ENCODE peak calls at places on chromosome 15, in eight cellular contexts. One of them, this sample, is unnamed.

GRCh38 chr15:77706482-77707244 is 74.0 kb upstream of the LINGO1 start:
- DNase-seq in adrenal gland: no peak
- DNase-seq in right cardiac atrium: no peak
- DNase-seq in CD8-positive, alpha-beta T cell: no peak
- DNase-seq in tibial nerve: no peak
- DNase-seq in RWPE1: no peak
- DNase-seq in pancreas: no peak
- DNase-seq in brain microvascular endothelial cell: no peak
- DNase-seq in this sample: no peak

GRCh38 chr15:59295742-59296090 is 77.0 kb downstream of the MYO1E start:
- DNase-seq in adrenal gland: no peak
- DNase-seq in right cardiac atrium: no peak
- DNase-seq in CD8-positive, alpha-beta T cell: no peak
- DNase-seq in tibial nerve: no peak
- DNase-seq in RWPE1: no peak
- DNase-seq in pancreas: no peak
- DNase-seq in brain microvascular endothelial cell: no peak
- DNase-seq in this sample: no peak

GRCh38 chr15:80662756-80663553 is 32.2 kb upstream of the ABHD17C start:
- DNase-seq in tibial nerve: no peak
- DNase-seq in adrenal gland: no peak
- DNase-seq in RWPE1: peak
- DNase-seq in brain microvascular endothelial cell: no peak
- DNase-seq in right cardiac atrium: no peak
- DNase-seq in CD8-positive, alpha-beta T cell: no peak
- DNase-seq in pancreas: no peak
- DNase-seq in this sample: no peak

GRCh38 chr15:54374184-54374947 is 396.1 kb downstream of the UNC13C start:
- DNase-seq in CD8-positive, alpha-beta T cell: no peak
- DNase-seq in adrenal gland: no peak
- DNase-seq in brain microvascular endothelial cell: no peak
- DNase-seq in pancreas: no peak
- DNase-seq in tibial nerve: no peak
- DNase-seq in RWPE1: no peak
- DNase-seq in right cardiac atrium: no peak
- DNase-seq in this sample: peak

GRCh38 chr15:67109141-67110034 is 44.0 kb downstream of the SMAD3 start:
- DNase-seq in right cardiac atrium: peak
- DNase-seq in pancreas: peak
- DNase-seq in CD8-positive, alpha-beta T cell: no peak
- DNase-seq in RWPE1: no peak
- DNase-seq in adrenal gland: peak
- DNase-seq in tibial nerve: peak
- DNase-seq in brain microvascular endothelial cell: peak
- DNase-seq in this sample: no peak

GRCh38 chr15:78146437-78147154 is 2.6 kb upstream of the IDH3A start:
- DNase-seq in brain microvascular endothelial cell: no peak
- DNase-seq in tibial nerve: no peak
- DNase-seq in CD8-positive, alpha-beta T cell: no peak
- DNase-seq in adrenal gland: peak
- DNase-seq in right cardiac atrium: no peak
- DNase-seq in RWPE1: no peak
- DNase-seq in pancreas: peak
- DNase-seq in this sample: no peak

GRCh38 chr15:59998256-59999063 is 5.7 kb upstream of the FOXB1 start:
- DNase-seq in right cardiac atrium: no peak
- DNase-seq in pancreas: no peak
- DNase-seq in RWPE1: no peak
- DNase-seq in adrenal gland: no peak
- DNase-seq in CD8-positive, alpha-beta T cell: no peak
- DNase-seq in tibial nerve: no peak
- DNase-seq in brain microvascular endothelial cell: no peak
- DNase-seq in this sample: no peak

GRCh38 chr15:49196856-49197255 is 26.8 kb downstream of the GALK2 start:
- DNase-seq in brain microvascular endothelial cell: no peak
- DNase-seq in CD8-positive, alpha-beta T cell: no peak
- DNase-seq in adrenal gland: no peak
- DNase-seq in tibial nerve: no peak
- DNase-seq in RWPE1: no peak
- DNase-seq in pancreas: no peak
- DNase-seq in right cardiac atrium: no peak
- DNase-seq in this sample: no peak

GRCh38 chr15:77507911-77508310 is 87.2 kb downstream of the HMG20A start:
- DNase-seq in brain microvascular endothelial cell: no peak
- DNase-seq in tibial nerve: peak
- DNase-seq in pancreas: peak
- DNase-seq in right cardiac atrium: peak
- DNase-seq in adrenal gland: peak
- DNase-seq in RWPE1: no peak
- DNase-seq in CD8-positive, alpha-beta T cell: no peak
- DNase-seq in this sample: peak

GRCh38 chr15:63497642-63498100 is 6.7 kb upstream of the USP3 start:
- DNase-seq in tibial nerve: no peak
- DNase-seq in RWPE1: no peak
- DNase-seq in brain microvascular endothelial cell: no peak
- DNase-seq in CD8-positive, alpha-beta T cell: peak
- DNase-seq in right cardiac atrium: no peak
- DNase-seq in pancreas: no peak
- DNase-seq in adrenal gland: peak
- DNase-seq in this sample: no peak

GRCh38 chr15:71079208-71080044 is 35.8 kb upstream of the THSD4 start:
- DNase-seq in brain microvascular endothelial cell: peak
- DNase-seq in right cardiac atrium: peak
- DNase-seq in pancreas: peak
- DNase-seq in RWPE1: peak
- DNase-seq in adrenal gland: no peak
- DNase-seq in tibial nerve: no peak
- DNase-seq in CD8-positive, alpha-beta T cell: no peak
- DNase-seq in this sample: no peak

GRCh38 chr15:57652481-57652880 is 54.0 kb upstream of the POLR2M start:
- DNase-seq in tibial nerve: no peak
- DNase-seq in pancreas: no peak
- DNase-seq in CD8-positive, alpha-beta T cell: no peak
- DNase-seq in right cardiac atrium: no peak
- DNase-seq in adrenal gland: no peak
- DNase-seq in RWPE1: no peak
- DNase-seq in brain microvascular endothelial cell: no peak
- DNase-seq in this sample: no peak

GRCh38 chr15:89593018-89593417 is 17.7 kb downstream of the TICRR start:
- DNase-seq in RWPE1: no peak
- DNase-seq in adrenal gland: no peak
- DNase-seq in brain microvascular endothelial cell: no peak
- DNase-seq in right cardiac atrium: no peak
- DNase-seq in tibial nerve: no peak
- DNase-seq in CD8-positive, alpha-beta T cell: no peak
- DNase-seq in pancreas: no peak
- DNase-seq in this sample: no peak

GRCh38 chr15:40093224-40093842 is 15.3 kb downstream of the BMF start:
- DNase-seq in pancreas: no peak
- DNase-seq in adrenal gland: no peak
- DNase-seq in brain microvascular endothelial cell: no peak
- DNase-seq in right cardiac atrium: no peak
- DNase-seq in CD8-positive, alpha-beta T cell: no peak
- DNase-seq in tibial nerve: no peak
- DNase-seq in RWPE1: no peak
- DNase-seq in this sample: no peak

GRCh38 chr15:40095381-40096093 is 13.1 kb downstream of the BMF start:
- DNase-seq in pancreas: no peak
- DNase-seq in brain microvascular endothelial cell: no peak
- DNase-seq in tibial nerve: no peak
- DNase-seq in adrenal gland: no peak
- DNase-seq in CD8-positive, alpha-beta T cell: no peak
- DNase-seq in RWPE1: no peak
- DNase-seq in right cardiac atrium: no peak
- DNase-seq in this sample: no peak

GRCh38 chr15:40096094-40096876 is 12.4 kb downstream of the BMF start:
- DNase-seq in CD8-positive, alpha-beta T cell: no peak
- DNase-seq in RWPE1: no peak
- DNase-seq in brain microvascular endothelial cell: no peak
- DNase-seq in pancreas: no peak
- DNase-seq in adrenal gland: no peak
- DNase-seq in tibial nerve: no peak
- DNase-seq in right cardiac atrium: no peak
- DNase-seq in this sample: no peak

GRCh38 chr15:40092416-40093223 is 16.1 kb downstream of the BMF start:
- DNase-seq in RWPE1: no peak
- DNase-seq in right cardiac atrium: peak
- DNase-seq in tibial nerve: no peak
- DNase-seq in pancreas: peak
- DNase-seq in CD8-positive, alpha-beta T cell: no peak
- DNase-seq in brain microvascular endothelial cell: no peak
- DNase-seq in adrenal gland: peak
- DNase-seq in this sample: no peak

GRCh38 chr15:40094156-40094555 is 14.5 kb downstream of the BMF start:
- DNase-seq in CD8-positive, alpha-beta T cell: no peak
- DNase-seq in brain microvascular endothelial cell: no peak
- DNase-seq in right cardiac atrium: no peak
- DNase-seq in RWPE1: no peak
- DNase-seq in adrenal gland: no peak
- DNase-seq in tibial nerve: no peak
- DNase-seq in pancreas: no peak
- DNase-seq in this sample: no peak
- H3K27ac ChIP-seq in CD8-positive, alpha-beta T cell: no peak
- H3K27ac ChIP-seq in brain microvascular endothelial cell: no peak
- H3K27ac ChIP-seq in right cardiac atrium: no peak
- H3K27ac ChIP-seq in RWPE1: no peak
- H3K27ac ChIP-seq in adrenal gland: no peak
- H3K27ac ChIP-seq in tibial nerve: no peak
- H3K27ac ChIP-seq in pancreas: no peak
- H3K27ac ChIP-seq in this sample: no peak

GRCh38 chr15:68817304-68818087 is 3.2 kb downstream of the ANP32A start:
- DNase-seq in brain microvascular endothelial cell: peak
- DNase-seq in adrenal gland: peak
- DNase-seq in RWPE1: peak
- DNase-seq in tibial nerve: peak
- DNase-seq in pancreas: peak
- DNase-seq in CD8-positive, alpha-beta T cell: peak
- DNase-seq in right cardiac atrium: peak
- DNase-seq in this sample: peak

GRCh38 chr15:68816795-68817303 is 3.8 kb downstream of the ANP32A start:
- DNase-seq in RWPE1: no peak
- DNase-seq in adrenal gland: peak
- DNase-seq in CD8-positive, alpha-beta T cell: no peak
- DNase-seq in pancreas: peak
- DNase-seq in brain microvascular endothelial cell: no peak
- DNase-seq in right cardiac atrium: no peak
- DNase-seq in tibial nerve: no peak
- DNase-seq in this sample: no peak

GRCh38 chr15:68814596-68814995 is 6.1 kb downstream of the ANP32A start:
- DNase-seq in tibial nerve: no peak
- DNase-seq in adrenal gland: no peak
- DNase-seq in right cardiac atrium: no peak
- DNase-seq in pancreas: no peak
- DNase-seq in CD8-positive, alpha-beta T cell: no peak
- DNase-seq in RWPE1: no peak
- DNase-seq in brain microvascular endothelial cell: no peak
- DNase-seq in this sample: no peak

GRCh38 chr15:68816158-68816557 is 4.5 kb downstream of the ANP32A start:
- DNase-seq in pancreas: no peak
- DNase-seq in brain microvascular endothelial cell: no peak
- DNase-seq in right cardiac atrium: no peak
- DNase-seq in CD8-positive, alpha-beta T cell: no peak
- DNase-seq in tibial nerve: no peak
- DNase-seq in adrenal gland: no peak
- DNase-seq in RWPE1: no peak
- DNase-seq in this sample: no peak

GRCh38 chr15:68815598-68815997 is 5.1 kb downstream of the ANP32A start:
- DNase-seq in tibial nerve: no peak
- DNase-seq in pancreas: no peak
- DNase-seq in RWPE1: peak
- DNase-seq in adrenal gland: no peak
- DNase-seq in brain microvascular endothelial cell: no peak
- DNase-seq in right cardiac atrium: no peak
- DNase-seq in CD8-positive, alpha-beta T cell: no peak
- DNase-seq in this sample: no peak
- H3K27ac ChIP-seq in tibial nerve: no peak
- H3K27ac ChIP-seq in pancreas: peak
- H3K27ac ChIP-seq in RWPE1: no peak
- H3K27ac ChIP-seq in adrenal gland: no peak
- H3K27ac ChIP-seq in brain microvascular endothelial cell: no peak
- H3K27ac ChIP-seq in right cardiac atrium: peak
- H3K27ac ChIP-seq in CD8-positive, alpha-beta T cell: no peak
- H3K27ac ChIP-seq in this sample: no peak

DNA sequence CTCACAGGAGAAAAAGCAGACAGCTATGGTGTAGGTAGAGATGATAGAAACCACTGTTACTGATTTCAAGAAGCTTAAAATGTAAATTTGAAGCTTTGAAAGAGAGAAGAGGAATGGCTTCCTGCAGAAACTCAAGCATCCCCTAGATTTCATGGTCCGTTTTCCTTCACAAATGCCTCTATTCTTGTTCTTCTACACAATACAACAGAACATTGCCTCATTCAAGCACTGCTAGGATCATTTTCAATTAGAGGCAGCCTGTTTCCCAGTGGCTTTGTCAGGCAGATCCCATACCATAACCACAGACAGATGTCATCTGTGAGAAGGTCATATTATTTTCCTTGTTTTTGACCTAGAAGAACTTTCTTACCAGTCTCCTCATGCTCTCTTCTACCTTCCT is 77.9 kb upstream of the SPRED1 start:
- DNase-seq in pancreas: no peak
- DNase-seq in adrenal gland: no peak
- DNase-seq in CD8-positive, alpha-beta T cell: no peak
- DNase-seq in RWPE1: no peak
- DNase-seq in brain microvascular endothelial cell: no peak
- DNase-seq in right cardiac atrium: no peak
- DNase-seq in tibial nerve: no peak
- DNase-seq in this sample: no peak
- H3K27ac ChIP-seq in pancreas: no peak
- H3K27ac ChIP-seq in adrenal gland: no peak
- H3K27ac ChIP-seq in CD8-positive, alpha-beta T cell: no peak
- H3K27ac ChIP-seq in RWPE1: no peak
- H3K27ac ChIP-seq in brain microvascular endothelial cell: no peak
- H3K27ac ChIP-seq in right cardiac atrium: no peak
- H3K27ac ChIP-seq in tibial nerve: no peak
- H3K27ac ChIP-seq in this sample: no peak

GRCh38 chr15:95872366-95872771 is 458.1 kb upstream of the NR2F2 start:
- DNase-seq in CD8-positive, alpha-beta T cell: no peak
- DNase-seq in tibial nerve: no peak
- DNase-seq in RWPE1: peak
- DNase-seq in brain microvascular endothelial cell: peak
- DNase-seq in adrenal gland: no peak
- DNase-seq in pancreas: no peak
- DNase-seq in right cardiac atrium: no peak
- DNase-seq in this sample: no peak

GRCh38 chr15:95875141-95875643 is 455.3 kb upstream of the NR2F2 start:
- DNase-seq in brain microvascular endothelial cell: peak
- DNase-seq in RWPE1: peak
- DNase-seq in pancreas: no peak
- DNase-seq in CD8-positive, alpha-beta T cell: no peak
- DNase-seq in right cardiac atrium: no peak
- DNase-seq in adrenal gland: peak
- DNase-seq in tibial nerve: peak
- DNase-seq in this sample: no peak

GRCh38 chr15:95869920-95870319 is 460.6 kb upstream of the NR2F2 start:
- DNase-seq in pancreas: no peak
- DNase-seq in tibial nerve: no peak
- DNase-seq in RWPE1: no peak
- DNase-seq in right cardiac atrium: no peak
- DNase-seq in CD8-positive, alpha-beta T cell: no peak
- DNase-seq in brain microvascular endothelial cell: no peak
- DNase-seq in adrenal gland: no peak
- DNase-seq in this sample: no peak

GRCh38 chr15:95868970-95869369 is 461.5 kb upstream of the NR2F2 start:
- DNase-seq in RWPE1: no peak
- DNase-seq in right cardiac atrium: no peak
- DNase-seq in brain microvascular endothelial cell: no peak
- DNase-seq in adrenal gland: no peak
- DNase-seq in CD8-positive, alpha-beta T cell: no peak
- DNase-seq in tibial nerve: no peak
- DNase-seq in pancreas: no peak
- DNase-seq in this sample: no peak

GRCh38 chr15:95874625-95875024 is 455.9 kb upstream of the NR2F2 start:
- DNase-seq in RWPE1: no peak
- DNase-seq in pancreas: no peak
- DNase-seq in right cardiac atrium: no peak
- DNase-seq in adrenal gland: no peak
- DNase-seq in CD8-positive, alpha-beta T cell: no peak
- DNase-seq in brain microvascular endothelial cell: no peak
- DNase-seq in tibial nerve: no peak
- DNase-seq in this sample: no peak
- H3K27ac ChIP-seq in RWPE1: no peak
- H3K27ac ChIP-seq in pancreas: no peak
- H3K27ac ChIP-seq in right cardiac atrium: no peak
- H3K27ac ChIP-seq in adrenal gland: no peak
- H3K27ac ChIP-seq in CD8-positive, alpha-beta T cell: no peak
- H3K27ac ChIP-seq in brain microvascular endothelial cell: no peak
- H3K27ac ChIP-seq in tibial nerve: peak
- H3K27ac ChIP-seq in this sample: no peak

This sample was measured in caudate nucleus.